ENCODE peak calls at places on chromosomes 16 and 17, in ten cellular contexts. Z, P, E, U, T, O, F, B, W and G are unnamed samples.

GRCh38 chr17:66165537-66166123 is 26.3 kb downstream of the CEP112 start:
- DNase-seq in T (peak), P (no peak), W (no peak), Z (no peak), F (peak), E (no peak), B (no peak), O (peak), U (peak), G (peak)

GRCh38 chr17:72388765-72389473 is 268.1 kb downstream of the SOX9 start:
- DNase-seq in E (no peak), O (peak), Z (no peak), T (no peak), B (no peak), P (no peak), F (peak), U (peak), W (no peak), G (no peak)

GRCh38 chr16:89562027-89562599 is 1.6 kb downstream of the RPL13 start:
- DNase-seq in U (peak), O (peak), T (no peak), E (no peak), W (no peak), B (no peak), F (no peak), P (no peak), Z (no peak), G (no peak)

GRCh38 chr16:67919618-67920210 is 11.9 kb downstream of the CTRL start:
- DNase-seq in F (no peak), P (no peak), B (no peak), T (no peak), U (no peak), O (no peak), E (no peak), W (no peak), Z (no peak), G (no peak)

GRCh38 chr16:66152841-66153525 is 213.5 kb upstream of the CDH5 start:
- DNase-seq in W (no peak), F (peak), Z (no peak), T (no peak), E (no peak), U (peak), B (no peak), O (peak), P (no peak), G (peak)

GRCh38 chr16:67855789-67856188 is 8.3 kb upstream of the CENPT start:
- DNase-seq in F (no peak), U (no peak), Z (no peak), E (no peak), O (no peak), B (no peak), P (no peak), W (no peak), T (no peak), G (no peak)

GRCh38 chr16:75219838-75220237 is 1.1 kb downstream of the CTRB1 start:
- DNase-seq in O (no peak), U (no peak), Z (no peak), B (no peak), F (no peak), P (no peak), T (peak), E (no peak), W (no peak), G (no peak)

GRCh38 chr16:57473176-57473840 is 10.8 kb downstream of the POLR2C start:
- DNase-seq in P (no peak), B (peak), O (no peak), E (no peak), F (no peak), U (no peak), Z (peak), T (no peak), W (no peak), G (no peak)

GRCh38 chr17:2181206-2181983 is 122.2 kb downstream of the SMG6 start:
- DNase-seq in E (no peak), B (no peak), F (peak), P (peak), W (peak), U (peak), T (no peak), O (peak), Z (peak), G (peak)

GRCh38 chr16:20879175-20880053 is 20.7 kb downstream of the DCUN1D3 start:
- DNase-seq in Z (no peak), O (peak), T (no peak), E (no peak), P (no peak), U (peak), B (no peak), F (peak), W (no peak), G (no peak)

GRCh38 chr17:46135126-46135812 is 58.0 kb downstream of the KANSL1 start:
- DNase-seq in E (no peak), W (no peak), U (no peak), Z (no peak), F (no peak), O (no peak), B (no peak), T (no peak), P (no peak), G (no peak)

GRCh38 chr17:18985475-18985874 is 19.1 kb downstream of the FAM83G start:
- DNase-seq in B (no peak), Z (no peak), W (no peak), O (no peak), E (no peak), U (no peak), F (no peak), T (no peak), P (no peak), G (no peak)

GRCh38 chr17:80476877-80477646 is 655 bp upstream of the NPTX1 start:
- DNase-seq in B (no peak), U (no peak), P (no peak), O (no peak), W (no peak), F (no peak), Z (no peak), E (no peak), T (no peak), G (no peak)

GRCh38 chr17:39663688-39664580 is 1.2 kb upstream of the TCAP start:
- DNase-seq in B (peak), E (no peak), P (peak), F (no peak), Z (no peak), T (no peak), O (no peak), W (peak), U (no peak), G (no peak)

GRCh38 chr17:57092171-57092570 is 7.1 kb downstream of the AKAP1 start:
- DNase-seq in W (no peak), U (peak), E (no peak), B (no peak), P (no peak), T (no peak), O (peak), F (peak), Z (no peak), G (peak)

GRCh38 chr17:75371339-75371738 is 34.1 kb downstream of the GRB2 start:
- DNase-seq in F (no peak), O (no peak), U (no peak), E (no peak), Z (no peak), T (no peak), W (no peak), P (no peak), B (no peak), G (no peak)

GRCh38 chr16:70778901-70779309 is 22.1 kb downstream of the VAC14 start:
- DNase-seq in E (no peak), Z (peak), F (peak), O (peak), T (no peak), W (peak), B (no peak), P (peak), U (peak), G (peak)

GRCh38 chr17:9004132-9004960 is 17.0 kb upstream of the NTN1 start:
- DNase-seq in U (no peak), P (no peak), B (no peak), F (no peak), E (no peak), O (no peak), T (no peak), Z (peak), W (no peak), G (no peak)

GRCh38 chr17:39671651-39672521 is 3.6 kb downstream of the PNMT start:
- DNase-seq in O (peak), F (peak), Z (no peak), W (peak), P (peak), B (peak), T (no peak), U (peak), E (peak), G (no peak)

GRCh38 chr17:46741122-46741725 is 77.3 kb downstream of the WNT3 start:
- DNase-seq in E (no peak), B (no peak), P (no peak), Z (no peak), O (no peak), W (no peak), F (no peak), U (no peak), T (no peak), G (no peak)

GRCh38 chr17:32943647-32944191 is 15.8 kb downstream of the TMEM98 start:
- DNase-seq in P (no peak), B (no peak), E (no peak), F (peak), T (no peak), U (peak), Z (no peak), O (peak), W (no peak), G (peak)

GRCh38 chr16:8621221-8621571 is 302 bp upstream of the METTL22 start:
- DNase-seq in U (no peak), E (no peak), Z (no peak), P (no peak), F (no peak), W (no peak), B (no peak), O (no peak), T (no peak), G (no peak)

GRCh38 chr16:86554917-86555762 is at the start of gene MTHFSD:
- DNase-seq in O (peak), T (peak), E (peak), B (peak), W (peak), P (peak), Z (peak), F (peak), U (peak), G (no peak)

GRCh38 chr17:75742337-75742736 is 21.1 kb downstream of the ITGB4 start:
- DNase-seq in E (no peak), U (no peak), O (no peak), P (no peak), W (no peak), B (no peak), Z (no peak), F (no peak), T (no peak), G (no peak)

GRCh38 chr17:2393184-2393953 is 7.5 kb downstream of the MNT start:
- DNase-seq in E (peak), U (peak), T (peak), B (peak), W (peak), F (peak), Z (peak), O (peak), P (peak), G (peak)

GRCh38 chr17:42675984-42676423 is 790 bp downstream of the PLEKHH3 start:
- DNase-seq in T (no peak), U (peak), W (peak), E (no peak), Z (peak), F (peak), O (peak), P (peak), B (peak), G (no peak)

GRCh38 chr16:19005561-19006445 is 22.1 kb downstream of the TMC7 start:
- DNase-seq in T (no peak), Z (peak), U (peak), E (no peak), O (peak), P (peak), W (peak), B (peak), F (no peak), G (no peak)

GRCh38 chr17:27495460-27495859 is 39.2 kb downstream of the KSR1 start:
- DNase-seq in U (no peak), F (no peak), B (no peak), E (no peak), W (no peak), T (no peak), O (no peak), Z (no peak), P (no peak), G (no peak)

GRCh38 chr16:5325932-5326331 is 228.3 kb upstream of the EEF2KMT start:
- DNase-seq in O (no peak), E (no peak), U (no peak), W (no peak), P (no peak), Z (no peak), B (no peak), T (no peak), F (no peak), G (no peak)

GRCh38 chr16:5321925-5322324 is 224.3 kb upstream of the EEF2KMT start:
- DNase-seq in B (no peak), O (peak), F (no peak), Z (no peak), E (no peak), W (no peak), T (no peak), P (no peak), U (peak), G (no peak)

GRCh38 chr16:5326395-5326794 is 228.8 kb upstream of the EEF2KMT start:
- DNase-seq in W (no peak), O (no peak), B (no peak), Z (no peak), T (no peak), U (no peak), F (no peak), P (no peak), E (no peak), G (no peak)

GRCh38 chr16:5323284-5323683 is 225.7 kb upstream of the EEF2KMT start:
- DNase-seq in T (no peak), F (no peak), O (peak), U (no peak), Z (no peak), B (no peak), W (no peak), E (no peak), P (no peak), G (no peak)

GRCh38 chr16:5323742-5324141 is 226.1 kb upstream of the EEF2KMT start:
- DNase-seq in U (no peak), F (no peak), B (no peak), E (no peak), P (no peak), O (no peak), W (no peak), Z (no peak), T (no peak), G (no peak)
- H3K4me3 ChIP-seq in U (no peak), F (no peak), B (no peak), E (no peak), P (no peak), O (no peak), W (no peak), Z (no peak), T (no peak), G (no peak)

GRCh38 chr16:2482181-2483107 is 7.5 kb downstream of the TBC1D24 start:
- DNase-seq in O (peak), P (no peak), Z (peak), F (peak), B (no peak), U (peak), T (no peak), W (peak), E (no peak), G (peak)
- H3K4me3 ChIP-seq in O (peak), P (no peak), Z (no peak), F (peak), B (no peak), U (no peak), T (no peak), W (peak), E (no peak), G (peak)

DNA sequence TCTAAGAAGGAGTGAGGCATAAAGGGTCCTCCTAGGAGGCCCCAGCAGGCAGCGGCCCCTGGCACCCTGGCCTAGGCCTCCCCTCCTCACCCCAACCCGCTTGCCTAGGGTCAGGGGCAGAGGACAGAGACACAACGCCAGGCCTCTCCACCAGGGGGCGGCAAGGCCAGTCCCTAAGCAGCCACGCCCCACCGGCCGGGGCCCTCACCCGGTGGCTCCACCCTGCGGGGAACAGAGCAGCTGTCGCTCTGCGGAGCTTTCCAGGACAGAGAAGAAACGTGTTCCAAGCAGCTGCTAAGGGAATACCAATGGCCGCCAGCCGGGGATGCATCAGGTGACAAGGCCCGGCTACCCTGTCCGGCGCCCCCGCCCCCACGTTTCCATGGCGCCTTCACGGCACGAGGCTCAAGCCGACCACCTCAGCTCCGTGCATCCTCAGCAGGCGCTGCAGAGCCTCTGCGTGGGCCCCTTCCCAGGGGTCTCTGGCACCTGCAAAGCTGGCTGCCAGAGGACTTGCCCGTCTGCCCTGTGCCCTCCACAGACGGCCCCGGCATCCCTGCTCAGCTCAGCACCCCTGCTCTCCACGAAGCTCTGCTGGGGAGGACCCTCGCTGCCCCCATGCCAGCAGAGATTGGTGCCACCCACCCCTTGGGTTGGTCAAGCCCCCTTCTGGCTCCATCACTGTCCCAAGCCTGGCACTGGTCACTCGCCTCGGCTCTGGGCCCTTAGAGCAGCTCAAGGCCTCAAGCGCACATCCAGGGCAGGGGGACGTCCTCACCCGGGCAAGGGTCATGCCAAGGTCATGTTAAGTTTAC is 5.6 kb downstream of the ZNF598 start:
- DNase-seq in W (peak), F (peak), T (peak), B (peak), U (peak), P (peak), E (peak), O (peak), Z (peak), G (no peak)
- H3K4me3 ChIP-seq in W (peak), F (no peak), T (no peak), B (no peak), U (no peak), P (no peak), E (no peak), O (no peak), Z (no peak), G (no peak)

DNA sequence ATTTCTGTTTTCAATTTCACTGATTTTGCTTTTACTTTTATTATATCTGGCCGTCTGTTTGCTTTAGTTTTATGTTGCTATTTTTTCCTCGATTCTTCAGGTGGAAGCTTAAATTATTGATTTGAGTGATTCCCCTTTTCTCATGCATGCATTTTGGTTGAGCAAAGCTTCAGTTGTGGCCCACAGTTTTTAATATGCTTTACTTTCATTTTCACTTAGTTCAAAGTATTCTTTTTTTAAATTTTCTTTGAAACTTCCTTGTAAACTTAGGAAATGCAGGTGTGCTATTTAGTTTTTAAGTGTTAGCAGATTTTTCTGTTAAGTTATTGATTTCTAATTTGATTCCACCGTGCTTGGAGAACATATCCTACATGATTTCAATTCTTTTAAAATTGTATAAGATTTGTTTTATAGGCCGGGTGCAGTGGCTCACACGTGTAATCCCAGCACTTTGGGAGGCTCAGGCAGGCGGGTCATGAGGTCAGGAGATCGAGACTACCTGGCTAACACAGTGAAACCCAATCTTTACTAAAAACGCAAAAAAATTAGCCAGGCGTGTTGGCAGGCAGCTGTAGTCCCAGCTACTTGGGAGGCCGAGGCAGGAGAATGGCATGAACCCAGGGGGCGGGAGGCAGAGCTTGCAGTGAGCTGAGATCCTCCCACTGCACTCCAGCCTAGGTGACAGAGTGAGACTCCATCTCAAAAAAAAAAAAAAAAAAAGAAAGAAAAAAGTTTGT is 531.2 kb downstream of the KIF2B start:
- DNase-seq in F (no peak), U (no peak), W (no peak), P (no peak), T (no peak), O (no peak), E (no peak), Z (no peak), B (no peak), G (no peak)
- H3K4me3 ChIP-seq in F (no peak), U (no peak), W (no peak), P (no peak), T (no peak), O (no peak), E (no peak), Z (no peak), B (no peak), G (no peak)

DNA sequence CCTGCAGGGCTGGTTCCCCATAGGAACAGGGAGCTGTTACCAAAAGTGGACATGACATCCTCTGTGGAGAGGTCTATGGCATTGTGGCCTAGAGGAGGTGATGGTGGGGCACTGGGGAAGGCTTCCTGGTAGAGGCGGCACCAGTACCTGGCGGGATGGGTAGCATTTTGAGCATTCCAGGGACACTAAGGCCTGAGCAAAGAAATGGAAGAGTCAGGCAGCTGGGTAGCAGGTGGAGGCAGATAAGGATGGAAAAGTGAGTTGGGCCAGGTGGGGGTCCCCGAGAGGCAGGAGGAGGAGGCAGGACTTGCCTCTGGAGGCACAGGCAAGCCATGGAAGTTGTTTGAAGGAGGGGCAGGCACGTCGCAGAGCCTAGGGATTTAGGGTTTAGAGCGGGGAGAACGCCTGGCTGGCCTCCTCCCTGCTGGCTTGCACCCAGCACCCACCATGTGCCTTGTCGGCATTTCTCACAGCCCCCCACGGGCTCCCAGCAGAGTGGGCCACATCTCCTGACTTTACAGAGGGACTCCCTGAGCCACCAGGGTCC is 5.1 kb upstream of the ADCY7 start:
- DNase-seq in P (no peak), B (peak), W (no peak), E (no peak), Z (peak), U (no peak), O (no peak), F (no peak), T (no peak), G (no peak)
- H3K4me3 ChIP-seq in P (no peak), B (no peak), W (no peak), E (no peak), Z (no peak), U (no peak), O (no peak), F (no peak), T (no peak), G (no peak)

GRCh38 chr17:63702616-63703015 is 2.7 kb upstream of the LIMD2 start:
- DNase-seq in Z (no peak), W (no peak), U (no peak), E (no peak), P (no peak), F (no peak), O (no peak), T (peak), B (no peak), G (no peak)

GRCh38 chr17:63704259-63704576 is 4.3 kb upstream of the LIMD2 start:
- DNase-seq in U (no peak), W (no peak), E (no peak), O (no peak), F (no peak), T (no peak), P (no peak), Z (no peak), B (no peak), G (no peak)

GRCh38 chr17:63703556-63704258 is 3.8 kb upstream of the LIMD2 start:
- DNase-seq in E (no peak), P (no peak), W (no peak), B (no peak), F (no peak), T (no peak), U (no peak), Z (no peak), O (no peak), G (no peak)

GRCh38 chr17:63702223-63702577 is 2.3 kb upstream of the LIMD2 start:
- DNase-seq in E (peak), T (peak), P (no peak), U (no peak), B (peak), W (no peak), Z (no peak), O (no peak), F (no peak), G (no peak)

GRCh38 chr17:63703029-63703428 is 3.1 kb upstream of the LIMD2 start:
- DNase-seq in U (no peak), O (no peak), Z (no peak), P (no peak), T (no peak), W (no peak), E (no peak), B (no peak), F (no peak), G (no peak)
- H3K4me3 ChIP-seq in U (no peak), O (no peak), Z (no peak), P (peak), T (peak), W (no peak), E (peak), B (peak), F (no peak), G (no peak)

GRCh38 chr17:68198931-68199836 is 48.7 kb upstream of the AMZ2 start:
- DNase-seq in F (no peak), B (peak), O (no peak), W (no peak), P (no peak), Z (no peak), T (no peak), E (peak), U (peak), G (no peak)
- H3K4me3 ChIP-seq in F (no peak), B (peak), O (no peak), W (peak), P (peak), Z (no peak), T (peak), E (peak), U (no peak), G (no peak)